ENCODE peak calls at places on chromosomes 11 and 22, in six cellular contexts. Q is GM12878, B is K562, D is A549, H is endothelial cell of umbilical vein, N is HepG2. R is an unnamed sample.
A peak's percentile ranks its signal among the peaks of the same experiment; 100 is the strongest.

GRCh38 chr22:20206709-20207215 is 55.9 kb upstream of the CCDC188 start:
- DNase-seq in Q (no peak), H (peak; percentile 11), D (peak; percentile 17), N (no peak), B (peak; percentile 97), R (peak; percentile 45)

GRCh38 chr11:114183041-114183511 is 113.1 kb upstream of the NNMT start:
- DNase-seq in N (no peak), Q (no peak), H (no peak), D (no peak), B (peak; percentile 33), R (no peak)

GRCh38 chr22:49364398-49364797 is 463.3 kb downstream of the BRD1 start:
- DNase-seq in H (no peak), B (no peak), Q (no peak), N (no peak), D (no peak), R (no peak)

GRCh38 chr11:1707751-1708150 is 10.8 kb downstream of the KRTAP5-6 start:
- DNase-seq in Q (no peak), H (no peak), D (no peak), B (no peak), N (no peak), R (peak; percentile 34)

GRCh38 chr11:33682446-33682845 is 18.2 kb downstream of the C11orf91 start:
- DNase-seq in H (no peak), B (no peak), D (no peak), Q (no peak), N (no peak), R (no peak)

GRCh38 chr11:75214411-75214821 is 26.2 kb upstream of the TPBGL start:
- DNase-seq in N (peak; percentile 82), D (peak; percentile 79), Q (peak; percentile 7), H (peak; percentile 73), B (peak; percentile 88), R (peak; percentile 86)

GRCh38 chr11:80925291-80925690 is 1484.5 kb upstream of the TENM4 start:
- DNase-seq in D (no peak), Q (no peak), H (no peak), N (no peak), B (no peak), R (no peak)

GRCh38 chr11:65473275-65473860 is 25.5 kb upstream of the MALAT1 start:
- DNase-seq in B (no peak), H (no peak), N (no peak), Q (no peak), D (no peak), R (no peak)

GRCh38 chr11:36273110-36273509 is 16.1 kb downstream of the COMMD9 start:
- DNase-seq in H (no peak), B (no peak), Q (no peak), N (no peak), D (no peak), R (no peak)

GRCh38 chr22:49754674-49755590 is 72.7 kb downstream of the BRD1 start:
- DNase-seq in D (no peak), B (no peak), Q (no peak), N (no peak), H (no peak), R (no peak)

GRCh38 chr11:35030716-35031213 is 108.2 kb upstream of the CD44 start:
- DNase-seq in H (peak; percentile 73), Q (no peak), D (peak; percentile 91), B (peak; percentile 54), N (no peak), R (peak; percentile 87)

GRCh38 chr11:111765320-111765983 is 737 bp downstream of the PPP2R1B start:
- DNase-seq in D (no peak), H (peak; percentile 37), Q (no peak), B (no peak), N (no peak), R (no peak)

GRCh38 chr22:20080445-20080775 is 369 bp downstream of the DGCR8 start:
- DNase-seq in D (peak; percentile 50), B (peak; percentile 100), H (peak; percentile 43), N (peak; percentile 23), Q (no peak), R (peak; percentile 66)

GRCh38 chr11:62536301-62536957 is 10.2 kb downstream of the AHNAK start:
- DNase-seq in H (no peak), Q (no peak), N (no peak), D (no peak), B (no peak), R (no peak)

GRCh38 chr11:77753230-77753629 is 67.3 kb downstream of the RSF1 start:
- DNase-seq in D (no peak), H (no peak), Q (no peak), N (no peak), B (no peak), R (no peak)

GRCh38 chr11:12159351-12160099 is 49.1 kb downstream of the MICAL2 start:
- DNase-seq in N (no peak), D (peak; percentile 59), Q (no peak), B (no peak), H (peak; percentile 47), R (peak; percentile 82)

GRCh38 chr22:35539910-35540599 is 576 bp upstream of the RASD2 start:
- DNase-seq in H (no peak), D (no peak), N (no peak), Q (no peak), B (peak; percentile 96), R (peak; percentile 47)

GRCh38 chr11:43282607-43283440 is 29.0 kb upstream of the API5 start:
- DNase-seq in Q (no peak), D (peak; percentile 40), B (peak; percentile 67), H (peak; percentile 50), N (peak; percentile 9), R (peak; percentile 56)

GRCh38 chr22:25131198-25131887 is 68.3 kb upstream of the CRYBB3 start:
- DNase-seq in D (no peak), Q (no peak), H (no peak), N (no peak), B (no peak), R (no peak)

GRCh38 chr22:25127274-25127673 is 72.4 kb upstream of the CRYBB3 start:
- DNase-seq in D (no peak), N (no peak), H (no peak), B (no peak), Q (no peak), R (no peak)

GRCh38 chr22:25126510-25126909 is 73.1 kb upstream of the CRYBB3 start:
- DNase-seq in H (no peak), Q (no peak), N (no peak), D (no peak), B (no peak), R (no peak)

GRCh38 chr22:25134028-25134427 is 65.6 kb upstream of the CRYBB3 start:
- DNase-seq in H (peak; percentile 95), D (no peak), B (no peak), N (no peak), Q (no peak), R (no peak)

DNA sequence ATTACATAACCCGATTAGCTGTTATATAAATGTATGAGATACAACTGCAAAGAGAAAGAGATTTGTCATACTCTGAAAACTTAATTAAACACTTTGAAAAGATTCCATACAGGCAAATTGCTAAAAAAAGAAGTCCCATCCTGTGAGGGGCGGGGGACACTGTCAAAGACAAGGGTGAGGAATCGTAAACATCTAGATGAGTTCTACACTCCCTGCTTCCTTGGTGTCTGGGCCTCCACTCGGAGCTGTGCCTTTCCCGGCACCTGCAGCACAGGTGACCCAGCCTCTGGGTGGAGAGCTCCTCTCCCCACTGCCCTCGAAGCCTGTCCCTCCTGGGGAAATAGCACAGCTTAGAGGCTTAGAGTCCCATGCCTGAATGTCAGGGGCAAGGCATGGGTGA is 69.2 kb upstream of the CRYBB3 start:
- DNase-seq in D (no peak), N (no peak), Q (no peak), H (no peak), B (no peak), R (no peak)
- TF ChIP-seq MYC in D (no peak), N (no peak), Q (no peak), H (no peak), B (no peak), R (no peak)

GRCh38 chr22:23243006-23243573 is 62.8 kb downstream of the BCR start:
- DNase-seq in B (peak; percentile 64), D (no peak), Q (peak; percentile 41), N (no peak), H (no peak), R (no peak)

GRCh38 chr22:23243859-23244689 is 63.8 kb downstream of the BCR start:
- DNase-seq in Q (no peak), H (no peak), B (peak; percentile 68), D (no peak), N (no peak), R (no peak)

GRCh38 chr22:23240639-23241389 is 60.5 kb downstream of the BCR start:
- DNase-seq in Q (no peak), H (peak; percentile 93), N (no peak), B (peak; percentile 64), D (peak; percentile 14), R (peak; percentile 40)

GRCh38 chr22:23241562-23242472 is 61.5 kb downstream of the BCR start:
- DNase-seq in D (no peak), H (no peak), Q (no peak), B (peak; percentile 69), N (no peak), R (no peak)

DNA sequence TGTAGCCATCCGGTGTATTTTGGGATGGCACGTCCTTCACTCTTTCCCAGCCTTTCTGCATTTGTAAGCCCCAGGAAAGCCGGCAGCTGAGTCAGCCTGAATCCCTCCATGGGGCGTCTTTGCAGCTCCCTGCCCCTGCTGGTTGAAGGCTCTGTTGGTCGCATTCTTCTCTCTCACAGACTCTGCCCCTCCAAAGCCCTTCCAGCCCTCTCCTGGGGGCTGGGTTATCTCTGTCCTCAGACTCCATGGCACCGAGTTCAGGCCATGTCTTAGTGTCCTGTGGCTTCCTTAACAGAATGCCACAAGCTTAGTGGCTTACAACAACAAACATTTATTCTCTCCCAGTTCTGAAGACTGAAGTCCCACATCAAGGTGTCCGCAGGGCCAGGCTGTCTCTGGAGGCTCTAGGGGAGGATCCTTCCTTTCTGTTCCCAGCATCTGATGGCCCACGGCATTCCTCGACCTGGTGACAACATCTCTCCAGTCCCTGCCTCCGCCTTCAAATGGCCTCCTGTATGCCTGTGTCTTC is 62.2 kb downstream of the BCR start:
- DNase-seq in N (no peak), B (no peak), H (no peak), Q (no peak), D (no peak), R (no peak)
- TF ChIP-seq MAX in N (no peak), B (no peak), H (no peak), Q (no peak), D (no peak), R (no peak)

GRCh38 chr11:14012836-14013235 is 50.3 kb downstream of the SPON1 start:
- DNase-seq in B (no peak), H (no peak), N (no peak), Q (no peak), D (no peak), R (no peak)

GRCh38 chr11:14018441-14018840 is 55.9 kb downstream of the SPON1 start:
- DNase-seq in N (no peak), B (no peak), H (no peak), D (peak; percentile 12), Q (no peak), R (no peak)

DNA sequence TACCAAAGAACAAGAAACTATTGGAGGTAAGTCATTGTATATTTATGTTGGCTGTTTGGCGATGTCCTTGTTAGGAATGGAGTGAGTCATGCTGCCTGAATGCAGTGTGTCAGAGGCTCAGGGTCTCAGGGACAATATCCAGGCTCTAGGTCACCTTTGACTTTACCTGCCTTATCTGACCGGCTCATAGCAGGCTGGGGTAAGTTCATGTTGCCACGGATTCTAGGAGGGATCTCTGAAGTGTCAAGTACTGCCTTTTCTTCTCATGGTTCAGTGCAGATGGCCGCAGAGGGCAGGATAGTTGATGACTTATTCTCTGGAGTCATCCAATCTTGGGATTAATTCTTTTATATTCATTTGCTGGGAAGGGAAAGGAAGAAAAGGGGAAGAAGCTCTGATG is 53.2 kb downstream of the SPON1 start:
- DNase-seq in H (peak; percentile 78), D (peak; percentile 22), B (no peak), Q (no peak), N (peak; percentile 67), R (no peak)
- TF ChIP-seq MYC in H (no peak), D (no peak), B (no peak), Q (no peak), N (no peak), R (no peak)

GRCh38 chr22:37588540-37589215 is 8.8 kb upstream of the LGALS2 start:
- DNase-seq in H (no peak), D (no peak), B (no peak), Q (no peak), N (no peak), R (no peak)
- TF ChIP-seq MAX in H (no peak), D (no peak), B (no peak), Q (no peak), N (no peak), R (no peak)

R was measured in NB4.